ENCODE peak calls at places on chromosomes 3 and 15, in eight cellular contexts. W, E, G, C, K, I, D and X are unnamed samples.

GRCh38 chr3:159787191-159787590 is 201.4 kb upstream of the IL12A start:
- DNase-seq in K (no peak), W (peak), I (no peak), D (no peak), C (no peak), G (no peak), E (no peak), X (peak)

GRCh38 chr15:33934896-33935295 is 33.4 kb upstream of the CHRM5 start:
- DNase-seq in K (no peak), W (no peak), D (no peak), C (no peak), I (no peak), G (no peak), E (no peak), X (no peak)

GRCh38 chr3:166902374-166902773 is 477.7 kb downstream of the ZBBX start:
- DNase-seq in C (no peak), I (no peak), G (no peak), E (no peak), K (no peak), D (no peak), W (no peak), X (no peak)

GRCh38 chr15:73947651-73948050 is 21.4 kb downstream of the LOXL1 start:
- DNase-seq in G (peak), I (no peak), E (no peak), W (no peak), D (no peak), K (no peak), C (no peak), X (no peak)

GRCh38 chr15:75532413-75533250 is 46.5 kb downstream of the PTPN9 start:
- DNase-seq in W (peak), I (no peak), K (no peak), E (peak), G (peak), D (no peak), C (no peak), X (no peak)

GRCh38 chr15:73794501-73795133 is 41.5 kb upstream of the INSYN1 start:
- DNase-seq in K (no peak), W (peak), D (no peak), G (no peak), I (no peak), E (no peak), C (no peak), X (peak)

GRCh38 chr15:89419370-89419984 is 76.9 kb downstream of the RHCG start:
- DNase-seq in G (peak), E (no peak), I (no peak), C (no peak), W (no peak), D (no peak), K (no peak), X (no peak)

GRCh38 chr15:59998256-59999063 is 5.7 kb upstream of the FOXB1 start:
- DNase-seq in E (no peak), I (no peak), C (no peak), W (no peak), K (no peak), D (peak), G (no peak), X (no peak)

GRCh38 chr3:171833775-171834460 is 9.2 kb upstream of the TMEM212 start:
- DNase-seq in E (peak), C (no peak), K (no peak), W (peak), D (peak), I (no peak), G (no peak), X (no peak)

GRCh38 chr15:90362936-90363212 is 10.8 kb downstream of the ZNF774 start:
- DNase-seq in D (no peak), W (peak), C (no peak), G (no peak), K (no peak), I (no peak), E (no peak), X (no peak)

GRCh38 chr3:77039606-77040553 is at the start of gene ROBO2:
- DNase-seq in G (peak), D (no peak), C (no peak), E (no peak), K (no peak), W (no peak), I (peak), X (no peak)

GRCh38 chr3:143389388-143389787 is 269.8 kb downstream of the CHST2 start:
- DNase-seq in G (no peak), K (no peak), C (no peak), D (no peak), E (no peak), I (no peak), W (no peak), X (no peak)

GRCh38 chr3:54274607-54275006 is 152.3 kb downstream of the CACNA2D3 start:
- DNase-seq in W (no peak), K (no peak), I (no peak), D (no peak), C (no peak), G (no peak), E (no peak), X (no peak)

GRCh38 chr3:128432898-128433629 is 33.6 kb downstream of the DNAJB8 start:
- DNase-seq in I (no peak), W (no peak), E (no peak), K (no peak), C (no peak), D (no peak), G (no peak), X (no peak)

GRCh38 chr15:45439521-45439931 is 61.2 kb upstream of the GATM start:
- DNase-seq in W (no peak), D (no peak), E (no peak), K (no peak), G (no peak), I (no peak), C (no peak), X (no peak)

GRCh38 chr3:45646051-45646585 is 43.1 kb upstream of the SACM1L start:
- DNase-seq in W (peak), K (no peak), C (no peak), D (no peak), I (no peak), G (no peak), E (no peak), X (no peak)

GRCh38 chr15:85788796-85789495 is 5.8 kb downstream of the KLHL25 start:
- DNase-seq in I (no peak), W (no peak), K (no peak), C (no peak), G (no peak), D (peak), E (no peak), X (no peak)

GRCh38 chr3:430186-430585 is 233.6 kb downstream of the CHL1 start:
- DNase-seq in D (no peak), C (no peak), G (no peak), I (no peak), K (no peak), W (no peak), E (no peak), X (no peak)